ENCODE peak calls at places on chromosomes 1 and 21, in ten cellular contexts. One of them, this sample, is unnamed. For H3K4me1, the result is how much of the 10 kb centered on the place peaks cover.

GRCh38 chr1:212713465-212714136 is 14.0 kb upstream of the BATF3 start:
- DNase-seq in cardiac muscle cell: no peak
- DNase-seq in hepatocyte: no peak
- DNase-seq in mesenchymal stem cell: no peak
- DNase-seq in prostate gland: no peak
- DNase-seq in heart right ventricle: no peak
- DNase-seq in heart left ventricle: no peak
- DNase-seq in Peyer's patch: no peak
- DNase-seq in colonic mucosa: no peak
- DNase-seq in CD8-positive, alpha-beta memory T cell: no peak
- DNase-seq in this sample: no peak

GRCh38 chr1:231139659-231140650 is 21.9 kb upstream of the TRIM67 start:
- DNase-seq in cardiac muscle cell: no peak
- DNase-seq in hepatocyte: peak
- DNase-seq in mesenchymal stem cell: peak
- DNase-seq in prostate gland: no peak
- DNase-seq in heart right ventricle: no peak
- DNase-seq in heart left ventricle: no peak
- DNase-seq in Peyer's patch: no peak
- DNase-seq in colonic mucosa: no peak
- DNase-seq in CD8-positive, alpha-beta memory T cell: no peak
- DNase-seq in this sample: no peak

GRCh38 chr21:38136201-38136600 is 120.6 kb upstream of the KCNJ15 start:
- DNase-seq in cardiac muscle cell: no peak
- DNase-seq in hepatocyte: no peak
- DNase-seq in mesenchymal stem cell: no peak
- DNase-seq in prostate gland: peak
- DNase-seq in heart right ventricle: no peak
- DNase-seq in heart left ventricle: no peak
- DNase-seq in Peyer's patch: no peak
- DNase-seq in colonic mucosa: no peak
- DNase-seq in CD8-positive, alpha-beta memory T cell: no peak
- DNase-seq in this sample: no peak

GRCh38 chr1:3652538-3653285 is 396 bp downstream of the TP73 start:
- DNase-seq in cardiac muscle cell: no peak
- DNase-seq in hepatocyte: no peak
- DNase-seq in mesenchymal stem cell: no peak
- DNase-seq in prostate gland: no peak
- DNase-seq in heart right ventricle: no peak
- DNase-seq in heart left ventricle: no peak
- DNase-seq in Peyer's patch: no peak
- DNase-seq in colonic mucosa: no peak
- DNase-seq in CD8-positive, alpha-beta memory T cell: no peak
- DNase-seq in this sample: no peak

GRCh38 chr1:158176399-158176798 is 4.3 kb upstream of the CD1D start:
- DNase-seq in cardiac muscle cell: no peak
- DNase-seq in hepatocyte: no peak
- DNase-seq in mesenchymal stem cell: no peak
- DNase-seq in prostate gland: no peak
- DNase-seq in heart right ventricle: no peak
- DNase-seq in heart left ventricle: no peak
- DNase-seq in Peyer's patch: peak
- DNase-seq in colonic mucosa: no peak
- DNase-seq in CD8-positive, alpha-beta memory T cell: no peak
- DNase-seq in this sample: no peak

GRCh38 chr1:112674986-112675727 is 698 bp downstream of the MOV10 start:
- DNase-seq in cardiac muscle cell: peak
- DNase-seq in hepatocyte: peak
- DNase-seq in mesenchymal stem cell: peak
- DNase-seq in prostate gland: peak
- DNase-seq in heart right ventricle: peak
- DNase-seq in heart left ventricle: peak
- DNase-seq in Peyer's patch: peak
- DNase-seq in colonic mucosa: peak
- DNase-seq in CD8-positive, alpha-beta memory T cell: peak
- DNase-seq in this sample: peak

GRCh38 chr1:95793893-95794292 is 559.9 kb downstream of the RWDD3 start:
- DNase-seq in cardiac muscle cell: peak
- DNase-seq in hepatocyte: peak
- DNase-seq in mesenchymal stem cell: no peak
- DNase-seq in prostate gland: no peak
- DNase-seq in heart right ventricle: no peak
- DNase-seq in heart left ventricle: no peak
- DNase-seq in Peyer's patch: no peak
- DNase-seq in colonic mucosa: no peak
- DNase-seq in CD8-positive, alpha-beta memory T cell: no peak
- DNase-seq in this sample: no peak

GRCh38 chr1:180912801-180913616 is at the start of gene KIAA1614:
- DNase-seq in cardiac muscle cell: peak
- DNase-seq in hepatocyte: peak
- DNase-seq in mesenchymal stem cell: peak
- DNase-seq in prostate gland: no peak
- DNase-seq in heart right ventricle: peak
- DNase-seq in heart left ventricle: peak
- DNase-seq in Peyer's patch: no peak
- DNase-seq in colonic mucosa: no peak
- DNase-seq in CD8-positive, alpha-beta memory T cell: no peak
- DNase-seq in this sample: no peak

GRCh38 chr1:234585333-234586055 is 24.5 kb downstream of the IRF2BP2 start:
- DNase-seq in cardiac muscle cell: no peak
- DNase-seq in hepatocyte: no peak
- DNase-seq in mesenchymal stem cell: peak
- DNase-seq in prostate gland: no peak
- DNase-seq in heart right ventricle: peak
- DNase-seq in heart left ventricle: no peak
- DNase-seq in Peyer's patch: no peak
- DNase-seq in colonic mucosa: no peak
- DNase-seq in CD8-positive, alpha-beta memory T cell: no peak
- DNase-seq in this sample: no peak

GRCh38 chr1:234869182-234870019 is 259.2 kb downstream of the TOMM20 start:
- DNase-seq in cardiac muscle cell: no peak
- DNase-seq in hepatocyte: no peak
- DNase-seq in mesenchymal stem cell: no peak
- DNase-seq in prostate gland: no peak
- DNase-seq in heart right ventricle: no peak
- DNase-seq in heart left ventricle: no peak
- DNase-seq in Peyer's patch: no peak
- DNase-seq in colonic mucosa: no peak
- DNase-seq in CD8-positive, alpha-beta memory T cell: no peak
- DNase-seq in this sample: no peak

GRCh38 chr1:223707270-223708000 is 4.9 kb upstream of the CAPN2 start:
- DNase-seq in cardiac muscle cell: no peak
- DNase-seq in hepatocyte: peak
- DNase-seq in mesenchymal stem cell: peak
- DNase-seq in prostate gland: peak
- DNase-seq in heart right ventricle: peak
- DNase-seq in heart left ventricle: no peak
- DNase-seq in Peyer's patch: no peak
- DNase-seq in colonic mucosa: peak
- DNase-seq in CD8-positive, alpha-beta memory T cell: no peak
- DNase-seq in this sample: no peak

GRCh38 chr1:223703668-223704013 is 8.7 kb upstream of the CAPN2 start:
- DNase-seq in cardiac muscle cell: no peak
- DNase-seq in hepatocyte: no peak
- DNase-seq in mesenchymal stem cell: no peak
- DNase-seq in prostate gland: no peak
- DNase-seq in heart right ventricle: no peak
- DNase-seq in heart left ventricle: no peak
- DNase-seq in Peyer's patch: no peak
- DNase-seq in colonic mucosa: no peak
- DNase-seq in CD8-positive, alpha-beta memory T cell: no peak
- DNase-seq in this sample: no peak

GRCh38 chr1:223702735-223703667 is 9.3 kb upstream of the CAPN2 start:
- DNase-seq in cardiac muscle cell: no peak
- DNase-seq in hepatocyte: no peak
- DNase-seq in mesenchymal stem cell: peak
- DNase-seq in prostate gland: no peak
- DNase-seq in heart right ventricle: no peak
- DNase-seq in heart left ventricle: no peak
- DNase-seq in Peyer's patch: no peak
- DNase-seq in colonic mucosa: no peak
- DNase-seq in CD8-positive, alpha-beta memory T cell: no peak
- DNase-seq in this sample: no peak

GRCh38 chr1:223706077-223706988 is 6.0 kb upstream of the CAPN2 start:
- DNase-seq in cardiac muscle cell: peak
- DNase-seq in hepatocyte: peak
- DNase-seq in mesenchymal stem cell: peak
- DNase-seq in prostate gland: no peak
- DNase-seq in heart right ventricle: no peak
- DNase-seq in heart left ventricle: no peak
- DNase-seq in Peyer's patch: no peak
- DNase-seq in colonic mucosa: peak
- DNase-seq in CD8-positive, alpha-beta memory T cell: no peak
- DNase-seq in this sample: no peak

GRCh38 chr1:223704921-223705878 is 7.1 kb upstream of the CAPN2 start:
- DNase-seq in cardiac muscle cell: peak
- DNase-seq in hepatocyte: no peak
- DNase-seq in mesenchymal stem cell: peak
- DNase-seq in prostate gland: no peak
- DNase-seq in heart right ventricle: peak
- DNase-seq in heart left ventricle: no peak
- DNase-seq in Peyer's patch: no peak
- DNase-seq in colonic mucosa: no peak
- DNase-seq in CD8-positive, alpha-beta memory T cell: no peak
- DNase-seq in this sample: no peak
- H3K4me1 ChIP-seq in cardiac muscle cell: under half
- H3K4me1 ChIP-seq in hepatocyte: under half
- H3K4me1 ChIP-seq in mesenchymal stem cell: under half
- H3K4me1 ChIP-seq in prostate gland: under half
- H3K4me1 ChIP-seq in heart right ventricle: half or more
- H3K4me1 ChIP-seq in heart left ventricle: half or more
- H3K4me1 ChIP-seq in Peyer's patch: under half
- H3K4me1 ChIP-seq in colonic mucosa: under half
- H3K4me1 ChIP-seq in CD8-positive, alpha-beta memory T cell: under half
- H3K4me1 ChIP-seq in this sample: under half

DNA sequence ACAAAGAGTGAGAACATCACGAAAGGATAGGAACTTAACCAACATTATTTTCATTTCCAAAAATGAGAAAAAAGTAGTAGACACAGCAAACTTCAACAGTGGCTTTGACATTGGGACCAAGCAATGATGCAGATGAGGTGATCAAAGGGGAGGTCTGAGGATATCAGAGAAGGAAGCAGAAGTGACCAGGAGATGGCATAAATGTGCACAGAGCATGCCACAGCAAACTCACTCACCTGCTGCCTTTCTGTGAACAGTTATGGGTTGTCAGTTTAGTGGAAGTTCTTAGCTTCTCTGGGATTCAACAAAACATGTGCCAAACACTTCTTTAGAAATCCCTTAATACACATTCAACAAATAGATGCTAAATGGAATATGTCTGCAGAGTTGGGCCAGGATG is 290.1 kb downstream of the PLPP3 start:
- DNase-seq in cardiac muscle cell: no peak
- DNase-seq in hepatocyte: no peak
- DNase-seq in mesenchymal stem cell: no peak
- DNase-seq in prostate gland: no peak
- DNase-seq in heart right ventricle: no peak
- DNase-seq in heart left ventricle: no peak
- DNase-seq in Peyer's patch: no peak
- DNase-seq in colonic mucosa: no peak
- DNase-seq in CD8-positive, alpha-beta memory T cell: no peak
- DNase-seq in this sample: no peak
- H3K4me3 ChIP-seq in cardiac muscle cell: no peak
- H3K4me3 ChIP-seq in hepatocyte: no peak
- H3K4me3 ChIP-seq in mesenchymal stem cell: no peak
- H3K4me3 ChIP-seq in prostate gland: no peak
- H3K4me3 ChIP-seq in heart right ventricle: no peak
- H3K4me3 ChIP-seq in heart left ventricle: no peak
- H3K4me3 ChIP-seq in Peyer's patch: no peak
- H3K4me3 ChIP-seq in colonic mucosa: no peak
- H3K4me3 ChIP-seq in CD8-positive, alpha-beta memory T cell: no peak
- H3K4me3 ChIP-seq in this sample: no peak

GRCh38 chr1:65825736-65826135 is 33.0 kb downstream of the PDE4B start:
- DNase-seq in cardiac muscle cell: no peak
- DNase-seq in hepatocyte: no peak
- DNase-seq in mesenchymal stem cell: peak
- DNase-seq in prostate gland: no peak
- DNase-seq in heart right ventricle: no peak
- DNase-seq in heart left ventricle: no peak
- DNase-seq in Peyer's patch: no peak
- DNase-seq in colonic mucosa: no peak
- DNase-seq in CD8-positive, alpha-beta memory T cell: no peak
- DNase-seq in this sample: no peak
- H3K4me1 ChIP-seq in cardiac muscle cell: under half
- H3K4me1 ChIP-seq in hepatocyte: under half
- H3K4me1 ChIP-seq in mesenchymal stem cell: under half
- H3K4me1 ChIP-seq in prostate gland: under half
- H3K4me1 ChIP-seq in heart right ventricle: under half
- H3K4me1 ChIP-seq in heart left ventricle: under half
- H3K4me1 ChIP-seq in Peyer's patch: under half
- H3K4me1 ChIP-seq in colonic mucosa: under half
- H3K4me1 ChIP-seq in CD8-positive, alpha-beta memory T cell: under half
- H3K4me1 ChIP-seq in this sample: under half

GRCh38 chr21:31973402-31973944 is 100.7 kb downstream of the HUNK start:
- DNase-seq in cardiac muscle cell: no peak
- DNase-seq in hepatocyte: no peak
- DNase-seq in mesenchymal stem cell: no peak
- DNase-seq in prostate gland: no peak
- DNase-seq in heart right ventricle: no peak
- DNase-seq in heart left ventricle: no peak
- DNase-seq in Peyer's patch: no peak
- DNase-seq in colonic mucosa: no peak
- DNase-seq in CD8-positive, alpha-beta memory T cell: no peak
- DNase-seq in this sample: no peak

GRCh38 chr21:31974454-31974985 is 101.7 kb downstream of the HUNK start:
- DNase-seq in cardiac muscle cell: no peak
- DNase-seq in hepatocyte: no peak
- DNase-seq in mesenchymal stem cell: no peak
- DNase-seq in prostate gland: no peak
- DNase-seq in heart right ventricle: no peak
- DNase-seq in heart left ventricle: no peak
- DNase-seq in Peyer's patch: peak
- DNase-seq in colonic mucosa: no peak
- DNase-seq in CD8-positive, alpha-beta memory T cell: no peak
- DNase-seq in this sample: no peak

GRCh38 chr21:31975491-31975890 is 102.7 kb downstream of the HUNK start:
- DNase-seq in cardiac muscle cell: no peak
- DNase-seq in hepatocyte: no peak
- DNase-seq in mesenchymal stem cell: no peak
- DNase-seq in prostate gland: no peak
- DNase-seq in heart right ventricle: no peak
- DNase-seq in heart left ventricle: no peak
- DNase-seq in Peyer's patch: no peak
- DNase-seq in colonic mucosa: no peak
- DNase-seq in CD8-positive, alpha-beta memory T cell: no peak
- DNase-seq in this sample: no peak

GRCh38 chr21:31972622-31973021 is 99.8 kb downstream of the HUNK start:
- DNase-seq in cardiac muscle cell: no peak
- DNase-seq in hepatocyte: no peak
- DNase-seq in mesenchymal stem cell: no peak
- DNase-seq in prostate gland: no peak
- DNase-seq in heart right ventricle: no peak
- DNase-seq in heart left ventricle: no peak
- DNase-seq in Peyer's patch: no peak
- DNase-seq in colonic mucosa: no peak
- DNase-seq in CD8-positive, alpha-beta memory T cell: no peak
- DNase-seq in this sample: no peak

DNA sequence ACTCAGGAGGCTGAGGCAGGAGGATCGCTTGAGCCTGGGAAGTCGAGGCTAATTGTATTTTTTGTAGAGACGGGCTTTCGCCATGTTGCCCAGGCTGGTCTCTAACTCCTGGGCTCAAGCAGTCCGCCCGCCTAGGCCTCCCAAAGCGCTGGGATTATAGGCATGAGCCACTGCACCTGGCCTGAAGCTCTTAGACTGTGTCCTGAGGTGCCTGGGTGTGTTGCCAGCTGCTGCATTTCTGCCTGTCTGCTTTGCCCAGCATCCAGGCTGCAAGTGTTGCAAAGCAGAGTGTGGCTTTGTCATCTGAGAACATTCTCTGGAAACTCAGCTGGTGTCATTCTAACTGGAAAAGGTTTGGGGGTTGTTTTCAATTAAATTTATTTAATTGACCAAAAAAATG is 105.0 kb downstream of the HUNK start:
- DNase-seq in cardiac muscle cell: no peak
- DNase-seq in hepatocyte: no peak
- DNase-seq in mesenchymal stem cell: no peak
- DNase-seq in prostate gland: no peak
- DNase-seq in heart right ventricle: no peak
- DNase-seq in heart left ventricle: no peak
- DNase-seq in Peyer's patch: no peak
- DNase-seq in colonic mucosa: no peak
- DNase-seq in CD8-positive, alpha-beta memory T cell: no peak
- DNase-seq in this sample: no peak
- H3K4me3 ChIP-seq in cardiac muscle cell: no peak
- H3K4me3 ChIP-seq in hepatocyte: no peak
- H3K4me3 ChIP-seq in mesenchymal stem cell: no peak
- H3K4me3 ChIP-seq in prostate gland: no peak
- H3K4me3 ChIP-seq in heart right ventricle: no peak
- H3K4me3 ChIP-seq in heart left ventricle: no peak
- H3K4me3 ChIP-seq in Peyer's patch: no peak
- H3K4me3 ChIP-seq in colonic mucosa: no peak
- H3K4me3 ChIP-seq in CD8-positive, alpha-beta memory T cell: no peak
- H3K4me3 ChIP-seq in this sample: no peak

This sample was measured in CD4-positive, CD25-positive, alpha-beta regulatory T cell.